ENCODE peak calls at places on chromosomes 6 and 20, in seven cellular contexts. Z, U, D, Q, N, M and P are unnamed samples.

GRCh38 chr6:90169328-90169886 is 127.2 kb downstream of the BACH2 start:
- DNase-seq in Z (no peak), U (no peak), D (no peak), Q (no peak), N (no peak), M (no peak), P (no peak)

GRCh38 chr6:127516676-127517273 is 2.4 kb downstream of the MTCL3 start:
- DNase-seq in Z (peak), U (peak), D (peak), Q (peak), N (no peak), M (peak), P (peak)

GRCh38 chr6:135227758-135228157 is 46.6 kb downstream of the MYB start:
- DNase-seq in Z (no peak), U (no peak), D (no peak), Q (no peak), N (no peak), M (no peak), P (no peak)

GRCh38 chr6:112503210-112503609 is 156.1 kb downstream of the RFPL4B start:
- DNase-seq in Z (no peak), U (no peak), D (no peak), Q (no peak), N (no peak), M (no peak), P (no peak)

GRCh38 chr6:170034294-170034693 is 256.6 kb downstream of the DLL1 start:
- DNase-seq in Z (no peak), U (no peak), D (no peak), Q (no peak), N (no peak), M (no peak), P (no peak)

GRCh38 chr6:11065436-11066202 is 21.5 kb upstream of the ELOVL2 start:
- DNase-seq in Z (no peak), U (no peak), D (no peak), Q (no peak), N (no peak), M (no peak), P (no peak)

GRCh38 chr20:23320317-23320716 is 30.3 kb upstream of the NXT1 start:
- DNase-seq in Z (no peak), U (no peak), D (peak), Q (peak), N (no peak), M (no peak), P (no peak)

GRCh38 chr6:48123601-48124000 is 12.6 kb upstream of the PTCHD4 start:
- DNase-seq in Z (no peak), U (no peak), D (no peak), Q (no peak), N (no peak), M (no peak), P (no peak)

GRCh38 chr6:122818866-122819265 is 29.8 kb downstream of the SMPDL3A start:
- DNase-seq in Z (no peak), U (no peak), D (no peak), Q (no peak), N (no peak), M (no peak), P (no peak)

GRCh38 chr6:5997420-5998093 is 9.2 kb downstream of the NRN1 start:
- DNase-seq in Z (no peak), U (no peak), D (peak), Q (no peak), N (no peak), M (no peak), P (no peak)

GRCh38 chr6:119333707-119334295 is 15.8 kb downstream of the MAN1A1 start:
- DNase-seq in Z (no peak), U (no peak), D (peak), Q (no peak), N (no peak), M (no peak), P (no peak)

GRCh38 chr6:97841763-97842162 is 558.7 kb upstream of the MMS22L start:
- DNase-seq in Z (no peak), U (no peak), D (no peak), Q (no peak), N (no peak), M (no peak), P (no peak)

GRCh38 chr6:16494781-16495180 is 256.4 kb downstream of the GMPR start:
- DNase-seq in Z (no peak), U (no peak), D (no peak), Q (no peak), N (peak), M (no peak), P (no peak)

GRCh38 chr20:43463864-43464785 is 6.4 kb downstream of the SRSF6 start:
- DNase-seq in Z (no peak), U (no peak), D (no peak), Q (no peak), N (no peak), M (no peak), P (no peak)

GRCh38 chr20:23622839-23623343 is 14.9 kb downstream of the CST3 start:
- DNase-seq in Z (no peak), U (peak), D (no peak), Q (peak), N (no peak), M (no peak), P (no peak)

GRCh38 chr6:56435326-56435725 is 187.9 kb upstream of the COL21A1 start:
- DNase-seq in Z (no peak), U (no peak), D (no peak), Q (no peak), N (no peak), M (no peak), P (no peak)

GRCh38 chr6:26292709-26293108 is 72.3 kb upstream of the BTN3A2 start:
- DNase-seq in Z (no peak), U (no peak), D (no peak), Q (no peak), N (no peak), M (no peak), P (no peak)

GRCh38 chr20:20666359-20666758 is 46.1 kb downstream of the RALGAPA2 start:
- DNase-seq in Z (no peak), U (no peak), D (no peak), Q (no peak), N (no peak), M (no peak), P (no peak)

GRCh38 chr20:35978041-35978513 is 9.7 kb downstream of the CNBD2 start:
- DNase-seq in Z (no peak), U (no peak), D (no peak), Q (no peak), N (no peak), M (no peak), P (no peak)

GRCh38 chr6:150332939-150333591 is 35.7 kb upstream of the IYD start:
- DNase-seq in Z (no peak), U (peak), D (no peak), Q (no peak), N (no peak), M (no peak), P (no peak)

GRCh38 chr20:11311659-11312058 is 606.0 kb upstream of the BTBD3 start:
- DNase-seq in Z (no peak), U (no peak), D (no peak), Q (no peak), N (no peak), M (no peak), P (no peak)

GRCh38 chr20:51930775-51931174 is 128.5 kb upstream of the SALL4 start:
- DNase-seq in Z (no peak), U (no peak), D (no peak), Q (no peak), N (no peak), M (no peak), P (no peak)

GRCh38 chr6:4565301-4566250 is 210.6 kb upstream of the CDYL start:
- DNase-seq in Z (peak), U (no peak), D (no peak), Q (no peak), N (no peak), M (no peak), P (no peak)

GRCh38 chr6:88881451-88881850 is 82.0 kb downstream of the RNGTT start:
- DNase-seq in Z (no peak), U (no peak), D (no peak), Q (no peak), N (no peak), M (no peak), P (no peak)

GRCh38 chr20:53570446-53571276 is 23.0 kb downstream of the ZNF217 start:
- DNase-seq in Z (no peak), U (no peak), D (no peak), Q (no peak), N (no peak), M (no peak), P (no peak)

GRCh38 chr20:35821807-35822242 is 50.0 kb downstream of the PHF20 start:
- DNase-seq in Z (no peak), U (no peak), D (no peak), Q (peak), N (no peak), M (no peak), P (no peak)

GRCh38 chr20:58760881-58761280 is 68.3 kb downstream of the NPEPL1 start:
- DNase-seq in Z (no peak), U (no peak), D (no peak), Q (no peak), N (no peak), M (no peak), P (no peak)

GRCh38 chr6:70112686-70113570 is 190.0 kb downstream of the COL9A1 start:
- DNase-seq in Z (no peak), U (no peak), D (no peak), Q (no peak), N (no peak), M (no peak), P (no peak)

GRCh38 chr6:70124443-70124842 is 178.4 kb downstream of the COL9A1 start:
- DNase-seq in Z (no peak), U (no peak), D (no peak), Q (no peak), N (no peak), M (no peak), P (no peak)

GRCh38 chr6:70119218-70119835 is 183.6 kb downstream of the COL9A1 start:
- DNase-seq in Z (no peak), U (no peak), D (no peak), Q (peak), N (no peak), M (no peak), P (no peak)

GRCh38 chr6:70118670-70119069 is 184.2 kb downstream of the COL9A1 start:
- DNase-seq in Z (no peak), U (no peak), D (no peak), Q (no peak), N (no peak), M (no peak), P (no peak)
- TF ChIP-seq TAF1 in Z (no peak), U (no peak), D (no peak), Q (no peak), N (no peak), M (no peak), P (no peak)

GRCh38 chr6:46735720-46736031 is 501 bp upstream of the PLA2G7 start:
- DNase-seq in Z (no peak), U (no peak), D (no peak), Q (no peak), N (no peak), M (no peak), P (no peak)

GRCh38 chr6:46730918-46731461 is 4.2 kb downstream of the PLA2G7 start:
- DNase-seq in Z (no peak), U (no peak), D (no peak), Q (no peak), N (no peak), M (no peak), P (no peak)

GRCh38 chr6:46733410-46733809 is 1.8 kb downstream of the PLA2G7 start:
- DNase-seq in Z (no peak), U (no peak), D (no peak), Q (no peak), N (no peak), M (no peak), P (no peak)

GRCh38 chr6:46736913-46737312 is 1.7 kb upstream of the PLA2G7 start:
- DNase-seq in Z (no peak), U (no peak), D (no peak), Q (no peak), N (no peak), M (no peak), P (no peak)

GRCh38 chr6:46734867-46735719 is at the start of gene PLA2G7:
- DNase-seq in Z (peak), U (no peak), D (peak), Q (no peak), N (no peak), M (peak), P (peak)
- TF ChIP-seq POLR2AphosphoS5 in Z (peak), U (no peak), D (no peak), Q (no peak), N (no peak), M (no peak), P (no peak)

DNA sequence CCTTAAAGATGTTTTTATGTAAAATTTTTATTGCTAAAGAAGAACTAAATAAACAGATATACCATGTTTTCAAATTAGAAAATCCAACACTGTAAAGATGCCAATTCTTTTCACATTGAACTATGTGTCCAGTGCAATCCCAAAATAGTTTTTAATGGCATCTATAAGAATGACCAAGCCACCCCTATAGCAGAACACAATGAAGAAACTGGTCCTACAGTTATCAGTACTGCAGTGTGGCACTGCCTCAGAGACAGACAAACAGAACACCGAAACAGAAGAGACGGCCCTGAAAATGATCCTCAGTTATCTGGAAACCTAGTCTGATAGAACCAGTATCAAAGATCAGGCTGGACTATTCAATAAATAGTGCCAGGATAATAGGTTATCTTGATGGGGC is 41.9 kb downstream of the KIF13A start:
- DNase-seq in Z (no peak), U (no peak), D (no peak), Q (no peak), N (no peak), M (no peak), P (no peak)
- TF ChIP-seq TAF1 in Z (no peak), U (no peak), D (no peak), Q (no peak), N (no peak), M (no peak), P (no peak)

GRCh38 chr20:63940472-63941266 is 15.5 kb downstream of the UCKL1 start:
- DNase-seq in Z (no peak), U (no peak), D (no peak), Q (no peak), N (no peak), M (no peak), P (no peak)
- TF ChIP-seq POLR2AphosphoS5 in Z (no peak), U (no peak), D (no peak), Q (no peak), N (no peak), M (no peak), P (no peak)

GRCh38 chr6:17705778-17706579 is 746 bp downstream of the NUP153 start:
- DNase-seq in Z (peak), U (no peak), D (peak), Q (peak), N (no peak), M (peak), P (peak)
- TF ChIP-seq TAF1 in Z (no peak), U (peak), D (no peak), Q (peak), N (peak), M (peak), P (peak)

GRCh38 chr20:17562804-17563305 is 7.0 kb upstream of the DSTN start:
- DNase-seq in Z (peak), U (peak), D (no peak), Q (peak), N (no peak), M (no peak), P (no peak)
- TF ChIP-seq POLR2AphosphoS5 in Z (no peak), U (no peak), D (no peak), Q (no peak), N (no peak), M (no peak), P (no peak)

DNA sequence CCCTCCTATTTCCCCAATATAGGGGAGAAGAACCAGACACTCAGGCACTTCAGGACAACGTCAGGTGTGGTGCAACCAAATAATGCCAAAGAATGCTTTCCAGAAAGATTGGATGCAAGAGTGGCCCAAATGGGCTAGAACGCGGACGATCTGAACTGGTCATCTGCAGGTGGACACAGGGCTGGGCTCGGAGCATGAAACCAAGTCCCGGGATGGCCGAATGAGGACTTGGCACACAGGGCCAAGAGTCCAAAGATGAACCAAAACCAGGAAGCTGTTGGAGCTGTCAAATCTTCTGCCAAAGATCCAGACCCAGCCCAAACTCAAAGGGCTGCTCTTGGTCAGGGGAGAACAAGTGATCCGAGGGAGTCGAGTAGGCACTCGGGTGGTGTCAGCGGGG is 143.9 kb upstream of the ARID1B start:
- DNase-seq in Z (no peak), U (no peak), D (no peak), Q (no peak), N (no peak), M (no peak), P (no peak)
- TF ChIP-seq TAF1 in Z (no peak), U (no peak), D (no peak), Q (no peak), N (no peak), M (no peak), P (no peak)

GRCh38 chr6:36600564-36601146 is 6.5 kb downstream of the SRSF3 start:
- DNase-seq in Z (no peak), U (no peak), D (no peak), Q (no peak), N (no peak), M (no peak), P (no peak)
- TF ChIP-seq POLR2AphosphoS5 in Z (no peak), U (peak), D (no peak), Q (no peak), N (no peak), M (no peak), P (peak)

GRCh38 chr6:7006536-7007191 is 101.1 kb upstream of the RREB1 start:
- DNase-seq in Z (no peak), U (no peak), D (no peak), Q (no peak), N (no peak), M (no peak), P (no peak)

GRCh38 chr6:7004581-7005297 is 103.0 kb upstream of the RREB1 start:
- DNase-seq in Z (no peak), U (no peak), D (no peak), Q (no peak), N (no peak), M (no peak), P (no peak)

GRCh38 chr6:7003041-7003440 is 104.7 kb upstream of the RREB1 start:
- DNase-seq in Z (no peak), U (no peak), D (no peak), Q (no peak), N (no peak), M (no peak), P (no peak)

GRCh38 chr6:7008451-7008988 is 99.2 kb upstream of the RREB1 start:
- DNase-seq in Z (no peak), U (no peak), D (no peak), Q (no peak), N (no peak), M (no peak), P (no peak)
- TF ChIP-seq TAF1 in Z (no peak), U (no peak), D (no peak), Q (no peak), N (no peak), M (no peak), P (no peak)